ENCODE peak calls at places on chromosomes 16 and 17, in four cellular contexts. One of them, this sample, is unnamed.

GRCh38 chr17:13562271-13562800 is 39.4 kb downstream of the HS3ST3A1 start:
- DNase-seq in GM12878: no peak
- DNase-seq in IMR-90: peak; percentile 97
- DNase-seq in HEK293T: peak; percentile 65
- DNase-seq in this sample: no peak

GRCh38 chr16:351804-352520 is 561 bp downstream of the AXIN1 start:
- DNase-seq in IMR-90: no peak
- DNase-seq in HEK293T: no peak
- DNase-seq in GM12878: no peak
- DNase-seq in this sample: no peak

GRCh38 chr17:47289302-47289701 is 34.5 kb upstream of the EFCAB13 start:
- DNase-seq in GM12878: no peak
- DNase-seq in HEK293T: no peak
- DNase-seq in IMR-90: no peak
- DNase-seq in this sample: no peak

GRCh38 chr16:50627419-50627818 is 53.7 kb downstream of the SNX20 start:
- DNase-seq in IMR-90: no peak
- DNase-seq in GM12878: no peak
- DNase-seq in HEK293T: no peak
- DNase-seq in this sample: no peak

GRCh38 chr17:2347805-2348685 is 10.7 kb downstream of the SGSM2 start:
- DNase-seq in GM12878: no peak
- DNase-seq in HEK293T: peak; percentile 65
- DNase-seq in IMR-90: peak; percentile 91
- DNase-seq in this sample: peak; percentile 92

GRCh38 chr17:36856921-36857381 is 80.3 kb upstream of the LHX1 start:
- DNase-seq in IMR-90: no peak
- DNase-seq in GM12878: no peak
- DNase-seq in HEK293T: no peak
- DNase-seq in this sample: no peak

GRCh38 chr17:12789075-12789975 is at the start of gene ARHGAP44:
- DNase-seq in HEK293T: peak; percentile 81
- DNase-seq in IMR-90: peak; percentile 59
- DNase-seq in GM12878: no peak
- DNase-seq in this sample: peak; percentile 40

GRCh38 chr17:42512246-42512645 is 23.8 kb upstream of the NAGLU start:
- DNase-seq in IMR-90: no peak
- DNase-seq in HEK293T: no peak
- DNase-seq in GM12878: no peak
- DNase-seq in this sample: no peak

GRCh38 chr16:83995756-83996155 is 27.7 kb downstream of the NECAB2 start:
- DNase-seq in GM12878: no peak
- DNase-seq in IMR-90: peak; percentile 10
- DNase-seq in HEK293T: no peak
- DNase-seq in this sample: no peak

GRCh38 chr17:76384987-76385891 is 830 bp downstream of the SPHK1 start:
- DNase-seq in IMR-90: peak; percentile 73
- DNase-seq in GM12878: no peak
- DNase-seq in HEK293T: no peak
- DNase-seq in this sample: peak; percentile 39

GRCh38 chr16:71626858-71627213 is 852 bp downstream of the MARVELD3 start:
- DNase-seq in IMR-90: no peak
- DNase-seq in GM12878: no peak
- DNase-seq in HEK293T: no peak
- DNase-seq in this sample: no peak

GRCh38 chr16:71626018-71626857 is at the start of gene MARVELD3:
- DNase-seq in HEK293T: no peak
- DNase-seq in IMR-90: no peak
- DNase-seq in GM12878: no peak
- DNase-seq in this sample: peak; percentile 46

GRCh38 chr17:78597923-78598545 is 20.8 kb upstream of the DNAH17 start:
- DNase-seq in HEK293T: no peak
- DNase-seq in GM12878: no peak
- DNase-seq in IMR-90: peak; percentile 86
- DNase-seq in this sample: no peak

GRCh38 chr17:18182190-18182977 is 1.2 kb upstream of the ALKBH5 start:
- DNase-seq in IMR-90: no peak
- DNase-seq in GM12878: no peak
- DNase-seq in HEK293T: no peak
- DNase-seq in this sample: no peak

GRCh38 chr16:78686601-78687000 is 587.1 kb downstream of the WWOX start:
- DNase-seq in GM12878: no peak
- DNase-seq in IMR-90: no peak
- DNase-seq in HEK293T: no peak
- DNase-seq in this sample: no peak

GRCh38 chr16:17481741-17482140 is 11.0 kb upstream of the XYLT1 start:
- DNase-seq in GM12878: no peak
- DNase-seq in HEK293T: no peak
- DNase-seq in IMR-90: no peak
- DNase-seq in this sample: no peak

GRCh38 chr17:36777118-36777517 is 160.2 kb upstream of the LHX1 start:
- DNase-seq in HEK293T: no peak
- DNase-seq in GM12878: no peak
- DNase-seq in IMR-90: peak; percentile 6
- DNase-seq in this sample: no peak

GRCh38 chr17:77425791-77426641 is 285.2 kb downstream of the SEC14L1 start:
- DNase-seq in IMR-90: peak; percentile 87
- DNase-seq in HEK293T: no peak
- DNase-seq in GM12878: no peak
- DNase-seq in this sample: no peak

GRCh38 chr16:9364721-9365693 is 273.6 kb downstream of the HAPSTR1 start:
- DNase-seq in HEK293T: no peak
- DNase-seq in GM12878: no peak
- DNase-seq in IMR-90: no peak
- DNase-seq in this sample: peak; percentile 86

GRCh38 chr16:64738321-64738960 is 383.4 kb downstream of the CDH11 start:
- DNase-seq in IMR-90: peak; percentile 66
- DNase-seq in HEK293T: no peak
- DNase-seq in GM12878: no peak
- DNase-seq in this sample: no peak

GRCh38 chr17:37410357-37410756 is 3.7 kb downstream of the TADA2A start:
- DNase-seq in GM12878: no peak
- DNase-seq in IMR-90: peak; percentile 8
- DNase-seq in HEK293T: no peak
- DNase-seq in this sample: no peak

GRCh38 chr17:82403662-82404660 is 14.2 kb upstream of the HEXD start:
- DNase-seq in IMR-90: no peak
- DNase-seq in GM12878: no peak
- DNase-seq in HEK293T: no peak
- DNase-seq in this sample: no peak

GRCh38 chr17:35257080-35257701 is 14.3 kb downstream of the SLFN5 start:
- DNase-seq in IMR-90: peak; percentile 41
- DNase-seq in GM12878: no peak
- DNase-seq in HEK293T: no peak
- DNase-seq in this sample: peak; percentile 7

GRCh38 chr16:12600536-12601256 is 203.0 kb downstream of the CPPED1 start:
- DNase-seq in IMR-90: no peak
- DNase-seq in GM12878: no peak
- DNase-seq in HEK293T: no peak
- DNase-seq in this sample: no peak

GRCh38 chr16:56348168-56349085 is 76.9 kb downstream of the AMFR start:
- DNase-seq in HEK293T: no peak
- DNase-seq in IMR-90: peak; percentile 37
- DNase-seq in GM12878: no peak
- DNase-seq in this sample: no peak

GRCh38 chr17:34740936-34741515 is 161.6 kb downstream of the TMEM132E start:
- DNase-seq in HEK293T: no peak
- DNase-seq in GM12878: no peak
- DNase-seq in IMR-90: no peak
- DNase-seq in this sample: no peak

GRCh38 chr17:83012161-83012800 is 67.1 kb upstream of the METRNL start:
- DNase-seq in GM12878: no peak
- DNase-seq in IMR-90: no peak
- DNase-seq in HEK293T: no peak
- DNase-seq in this sample: no peak

GRCh38 chr17:48613862-48614694 is 1.0 kb downstream of the HOXB8 start:
- DNase-seq in HEK293T: no peak
- DNase-seq in GM12878: no peak
- DNase-seq in IMR-90: peak; percentile 31
- DNase-seq in this sample: no peak

GRCh38 chr17:63435681-63436522 is 10.2 kb downstream of the CYB561 start:
- DNase-seq in GM12878: no peak
- DNase-seq in IMR-90: no peak
- DNase-seq in HEK293T: no peak
- DNase-seq in this sample: no peak

GRCh38 chr17:63431939-63432804 is 13.9 kb downstream of the CYB561 start:
- DNase-seq in HEK293T: peak; percentile 48
- DNase-seq in GM12878: no peak
- DNase-seq in IMR-90: peak; percentile 66
- DNase-seq in this sample: peak; percentile 81

GRCh38 chr17:63431618-63431938 is 14.5 kb downstream of the CYB561 start:
- DNase-seq in IMR-90: no peak
- DNase-seq in HEK293T: no peak
- DNase-seq in GM12878: no peak
- DNase-seq in this sample: no peak

GRCh38 chr17:63434951-63435571 is 11.0 kb downstream of the CYB561 start:
- DNase-seq in HEK293T: no peak
- DNase-seq in IMR-90: peak; percentile 25
- DNase-seq in GM12878: no peak
- DNase-seq in this sample: no peak

GRCh38 chr17:63433746-63434591 is 12.1 kb downstream of the CYB561 start:
- DNase-seq in IMR-90: peak; percentile 92
- DNase-seq in HEK293T: no peak
- DNase-seq in GM12878: no peak
- DNase-seq in this sample: no peak
- TF ChIP-seq BHLHE40 in IMR-90: no peak
- TF ChIP-seq BHLHE40 in HEK293T: no peak
- TF ChIP-seq BHLHE40 in GM12878: no peak
- TF ChIP-seq BHLHE40 in this sample: no peak

DNA sequence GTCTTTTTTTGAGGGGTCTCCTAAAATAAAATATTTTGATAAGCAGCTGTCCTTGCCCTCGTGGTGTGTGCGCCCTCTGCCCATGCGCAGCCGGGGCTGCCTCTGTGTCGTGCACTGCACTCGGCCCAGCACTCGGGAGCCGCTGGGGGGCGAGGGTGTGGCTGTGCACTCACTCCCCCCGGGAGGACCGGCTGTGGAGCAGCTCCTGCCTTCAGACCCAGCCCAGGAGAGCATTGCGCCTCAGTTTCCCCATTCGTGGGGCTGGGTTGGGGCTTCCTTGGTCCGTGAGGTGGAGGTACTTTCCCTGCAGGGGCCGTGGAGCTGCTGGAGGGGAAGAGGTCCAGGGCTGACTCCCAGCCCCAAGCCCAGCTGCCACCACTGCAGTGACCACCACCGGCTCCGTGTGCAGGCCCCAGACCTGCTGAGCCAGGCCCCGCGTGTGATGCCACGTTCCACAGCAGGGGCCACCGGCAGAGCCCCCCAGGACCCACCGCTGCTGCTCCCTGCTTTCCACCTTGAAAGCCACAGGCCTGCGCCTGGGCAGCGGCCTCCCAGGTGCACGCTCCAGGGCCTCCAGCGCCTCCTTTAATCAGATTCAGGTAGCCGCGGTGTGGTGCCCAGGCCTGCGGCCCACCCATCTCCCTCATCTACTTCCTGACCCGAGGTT is 6.3 kb upstream of the IL17C start:
- DNase-seq in HEK293T: no peak
- DNase-seq in GM12878: no peak
- DNase-seq in IMR-90: no peak
- DNase-seq in this sample: no peak
- TF ChIP-seq BHLHE40 in HEK293T: no peak
- TF ChIP-seq BHLHE40 in GM12878: no peak
- TF ChIP-seq BHLHE40 in IMR-90: no peak
- TF ChIP-seq BHLHE40 in this sample: no peak

GRCh38 chr17:81349397-81350319 is 45.6 kb upstream of the BAHCC1 start:
- DNase-seq in GM12878: no peak
- DNase-seq in IMR-90: no peak
- DNase-seq in HEK293T: no peak
- DNase-seq in this sample: peak; percentile 79
- TF ChIP-seq BHLHE40 in GM12878: no peak
- TF ChIP-seq BHLHE40 in IMR-90: no peak
- TF ChIP-seq BHLHE40 in HEK293T: no peak
- TF ChIP-seq BHLHE40 in this sample: peak; percentile 12

DNA sequence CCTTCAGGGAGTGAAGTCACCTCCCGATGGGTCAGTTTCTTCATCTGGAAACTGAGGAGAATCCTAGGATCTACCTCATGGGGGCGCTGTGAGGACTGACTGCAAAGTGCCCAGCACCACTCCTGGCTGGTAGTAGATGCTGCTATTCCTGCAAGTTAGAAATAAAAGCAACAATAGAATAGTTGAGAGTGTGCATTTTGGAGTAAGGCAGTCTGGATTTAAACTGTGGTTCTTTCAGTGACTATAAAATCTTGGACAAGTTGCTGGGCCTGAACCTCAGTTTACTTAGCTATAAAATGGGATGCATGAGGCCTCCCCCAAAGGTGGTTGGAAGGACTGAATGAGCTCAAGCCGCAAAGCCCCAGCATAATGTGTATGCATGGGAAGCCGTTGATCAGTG is 70.6 kb downstream of the CYB5B start:
- DNase-seq in HEK293T: peak; percentile 48
- DNase-seq in IMR-90: no peak
- DNase-seq in GM12878: no peak
- DNase-seq in this sample: peak; percentile 39
- TF ChIP-seq BHLHE40 in HEK293T: no peak
- TF ChIP-seq BHLHE40 in IMR-90: no peak
- TF ChIP-seq BHLHE40 in GM12878: no peak
- TF ChIP-seq BHLHE40 in this sample: no peak

GRCh38 chr17:27363322-27363721 is 69.4 kb downstream of the WSB1 start:
- DNase-seq in GM12878: no peak
- DNase-seq in HEK293T: no peak
- DNase-seq in IMR-90: no peak
- DNase-seq in this sample: no peak
- TF ChIP-seq BHLHE40 in GM12878: no peak
- TF ChIP-seq BHLHE40 in HEK293T: no peak
- TF ChIP-seq BHLHE40 in IMR-90: no peak
- TF ChIP-seq BHLHE40 in this sample: no peak

This sample was measured in HepG2.